ENCODE peak calls at places on chromosome 14, in eight cellular contexts. I, V, X, T, U, G, Y and L are unnamed samples.

GRCh38 chr14:54580933-54581332 is 14.0 kb downstream of the SAMD4A start:
- DNase-seq in I (no peak), V (no peak), X (no peak), T (no peak), U (no peak), G (no peak), Y (no peak), L (no peak)

GRCh38 chr14:105315211-105315721 is 718 bp downstream of the PACS2 start:
- DNase-seq in I (peak; percentile 44), V (no peak), X (peak; percentile 53), T (peak; percentile 75), U (peak; percentile 42), G (peak; percentile 45), Y (peak; percentile 88), L (no peak)

GRCh38 chr14:93683241-93683640 is 105.0 kb downstream of the PRIMA1 start:
- DNase-seq in I (no peak), V (no peak), X (no peak), T (no peak), U (no peak), G (no peak), Y (no peak), L (no peak)

GRCh38 chr14:52349731-52350130 is 35.6 kb downstream of the PTGER2 start:
- DNase-seq in I (no peak), V (no peak), X (no peak), T (no peak), U (no peak), G (no peak), Y (no peak), L (no peak)

GRCh38 chr14:51317373-51317772 is 77.3 kb downstream of the TMX1 start:
- DNase-seq in I (no peak), V (peak; percentile 62), X (no peak), T (no peak), U (no peak), G (no peak), Y (no peak), L (no peak)

GRCh38 chr14:103391048-103391447 is 5.8 kb downstream of the MARK3 start:
- DNase-seq in I (no peak), V (peak; percentile 87), X (no peak), T (no peak), U (peak; percentile 25), G (peak; percentile 29), Y (no peak), L (no peak)

GRCh38 chr14:78758333-78758732 is 588.2 kb downstream of the NRXN3 start:
- DNase-seq in I (no peak), V (peak; percentile 17), X (no peak), T (no peak), U (peak; percentile 48), G (peak; percentile 69), Y (no peak), L (no peak)

GRCh38 chr14:50475460-50475859 is 56.9 kb downstream of the MAP4K5 start:
- DNase-seq in I (no peak), V (peak; percentile 54), X (no peak), T (no peak), U (no peak), G (peak; percentile 10), Y (no peak), L (no peak)

GRCh38 chr14:34872822-34873590 is 2.2 kb downstream of the BAZ1A start:
- DNase-seq in I (no peak), V (peak; percentile 69), X (no peak), T (peak; percentile 27), U (no peak), G (no peak), Y (no peak), L (no peak)

GRCh38 chr14:100146548-100147091 is 12.8 kb downstream of the DEGS2 start:
- DNase-seq in I (no peak), V (no peak), X (no peak), T (peak; percentile 60), U (no peak), G (no peak), Y (peak; percentile 77), L (no peak)

GRCh38 chr14:31578266-31578665 is 17.1 kb downstream of the NUBPL start:
- DNase-seq in I (no peak), V (no peak), X (no peak), T (no peak), U (no peak), G (no peak), Y (no peak), L (no peak)

GRCh38 chr14:101955695-101956161 is 8.6 kb upstream of the DYNC1H1 start:
- DNase-seq in I (no peak), V (no peak), X (no peak), T (no peak), U (no peak), G (no peak), Y (no peak), L (no peak)

GRCh38 chr14:77011226-77011762 is 17.2 kb downstream of the IRF2BPL start:
- DNase-seq in I (peak; percentile 52), V (no peak), X (no peak), T (peak; percentile 73), U (no peak), G (no peak), Y (no peak), L (no peak)

GRCh38 chr14:21476526-21476924 is 234 bp downstream of the RAB2B start:
- DNase-seq in I (peak; percentile 93), V (no peak), X (peak; percentile 89), T (peak; percentile 96), U (no peak), G (no peak), Y (peak; percentile 95), L (peak; percentile 88)

GRCh38 chr14:21476925-21477681 is at the start of the genes RAB2B and TOX4:
- DNase-seq in I (peak; percentile 95), V (peak; percentile 99), X (peak; percentile 97), T (peak; percentile 98), U (peak; percentile 91), G (peak; percentile 97), Y (peak; percentile 96), L (peak; percentile 94)

DNA sequence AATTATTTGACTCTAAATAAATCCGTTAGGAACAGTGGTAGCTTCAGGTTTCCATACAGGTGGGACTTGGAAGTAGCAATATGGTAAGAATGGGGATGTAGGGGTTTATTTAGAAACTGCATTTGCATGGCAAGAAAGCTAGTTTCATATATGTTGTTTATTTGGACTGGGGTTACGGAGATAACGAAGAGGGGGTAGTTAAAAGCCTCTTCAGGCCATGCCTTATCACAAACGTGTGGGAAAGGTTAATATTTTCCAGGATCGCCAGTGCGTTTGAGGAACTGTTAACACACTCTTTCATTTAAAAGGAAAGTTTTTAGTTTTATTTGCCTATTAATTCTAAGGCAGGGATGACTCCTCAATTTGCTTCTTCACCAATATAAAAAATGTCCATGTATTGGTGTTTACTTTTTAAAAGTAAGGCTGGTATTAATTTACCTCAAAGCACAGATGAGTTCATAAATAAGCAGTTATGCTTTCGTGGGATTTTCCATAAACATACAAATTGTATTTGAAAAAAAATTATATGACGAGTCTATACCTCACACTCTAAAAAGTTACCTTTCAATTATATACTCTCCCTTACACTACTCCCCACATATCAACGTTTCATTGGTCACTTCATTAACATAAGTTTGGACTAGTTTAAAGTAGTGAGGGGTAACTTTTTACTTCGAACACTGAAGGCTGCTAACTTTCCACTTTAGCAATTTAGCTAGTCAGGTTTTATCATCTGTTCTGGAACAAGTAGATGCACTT is 813 bp downstream of the RAB2B start:
- DNase-seq in I (no peak), V (no peak), X (no peak), T (no peak), U (no peak), G (no peak), Y (no peak), L (no peak)
- H3K27ac ChIP-seq in I (peak overlapping the region; percentile 95), V (peak overlapping the region; percentile 90), X (peak overlapping the region; percentile 66), T (peak overlapping the region; percentile 77), U (peak overlapping the region; percentile 41), G (peak overlapping the region; percentile 71), Y (peak overlapping the region; percentile 76), L (peak overlapping the region; percentile 91)

GRCh38 chr14:36582874-36583241 is 444 bp upstream of the NKX2-8 start:
- DNase-seq in I (no peak), V (no peak), X (no peak), T (no peak), U (no peak), G (no peak), Y (no peak), L (no peak)

GRCh38 chr14:36579573-36580140 is 2.8 kb downstream of the NKX2-8 start:
- DNase-seq in I (no peak), V (no peak), X (no peak), T (no peak), U (no peak), G (no peak), Y (peak; percentile 65), L (no peak)

GRCh38 chr14:36580141-36580855 is 2.1 kb downstream of the NKX2-8 start:
- DNase-seq in I (no peak), V (no peak), X (no peak), T (no peak), U (no peak), G (no peak), Y (no peak), L (no peak)

GRCh38 chr14:36582011-36582873 is at the start of gene NKX2-8:
- DNase-seq in I (no peak), V (no peak), X (no peak), T (no peak), U (no peak), G (no peak), Y (peak; percentile 75), L (no peak)

DNA sequence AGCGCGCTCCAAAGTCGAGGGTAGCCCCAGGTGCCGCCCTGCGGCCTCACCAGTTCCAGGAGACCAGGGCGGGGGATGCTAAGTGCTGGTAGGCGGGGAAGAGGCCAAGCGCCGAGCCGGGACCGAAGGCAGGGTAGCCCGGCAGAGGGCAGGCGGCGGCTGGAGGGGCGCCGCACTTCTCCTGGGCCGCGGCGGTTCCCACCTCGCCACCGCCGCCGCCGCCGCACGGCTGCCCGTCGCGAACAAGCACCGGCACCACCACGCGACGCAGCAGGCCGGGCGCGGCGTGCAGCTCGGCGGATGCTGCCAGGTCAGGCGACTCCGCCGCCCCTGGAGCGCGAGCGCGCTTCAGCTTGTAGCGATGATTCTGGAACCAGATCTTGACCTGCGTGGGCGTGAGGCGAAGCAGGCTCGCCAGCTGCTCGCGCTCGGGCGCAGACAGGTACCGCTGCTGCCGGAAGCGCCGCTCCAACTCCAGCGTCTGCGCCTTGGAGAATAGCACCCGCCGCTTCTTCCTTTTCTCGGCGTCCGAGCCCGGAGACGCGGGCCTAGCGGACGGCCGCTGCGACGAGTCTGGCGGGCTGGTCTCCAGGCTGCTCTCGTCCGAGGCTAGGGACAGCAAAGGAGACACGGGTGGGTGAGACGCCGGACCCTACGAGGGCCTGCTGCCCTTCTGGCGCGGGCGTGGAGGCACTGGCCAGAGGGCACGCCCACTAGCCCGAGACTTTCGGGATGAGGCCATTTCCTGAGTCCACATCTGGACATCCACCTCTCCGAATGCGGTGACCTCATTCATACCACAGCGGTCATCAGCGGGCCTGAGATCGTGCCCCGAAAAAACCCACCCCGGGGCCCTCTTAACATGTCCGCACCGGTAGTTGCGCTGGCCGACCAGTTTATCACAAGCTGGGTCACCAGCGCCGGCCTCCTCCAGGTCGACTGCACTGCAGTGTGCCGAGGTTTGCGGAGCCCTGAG is 1.3 kb downstream of the NKX2-8 start:
- DNase-seq in I (no peak), V (peak; percentile 16), X (peak; percentile 28), T (no peak), U (no peak), G (no peak), Y (peak; percentile 81), L (peak; percentile 13)
- H3K27me3 ChIP-seq in I (peaks cover 72% of the 10 kb centered on the region), V (peaks cover 75% of the 10 kb centered on the region), X (peaks cover 21% of the 10 kb centered on the region), T (peaks cover 69% of the 10 kb centered on the region), U (no peaks in the 10 kb centered on the region), G (peaks cover 87% of the 10 kb centered on the region), Y (peaks cover 74% of the 10 kb centered on the region), L (peaks cover 100% of the 10 kb centered on the region)

GRCh38 chr14:87888136-87888999 is 104.6 kb downstream of the GALC start:
- DNase-seq in I (no peak), V (no peak), X (no peak), T (peak; percentile 29), U (no peak), G (peak; percentile 61), Y (no peak), L (no peak)
- TF ChIP-seq CTCF in I (no peak), V (peak; percentile 26), X (no peak), T (peak; percentile 18), U (peak; percentile 17), G (peak; percentile 88), Y (no peak), L (peak; percentile 31)

GRCh38 chr14:92680781-92681650 is 67.4 kb downstream of the LGMN start:
- DNase-seq in I (peak; percentile 76), V (peak; percentile 71), X (no peak), T (peak; percentile 83), U (peak; percentile 52), G (peak; percentile 75), Y (peak; percentile 91), L (peak; percentile 69)
- H3K27ac ChIP-seq in I (peak overlapping the region; percentile 3), V (no peak overlapping the region), X (no peak overlapping the region), T (no peak overlapping the region), U (no peak overlapping the region), G (no peak overlapping the region), Y (no peak overlapping the region), L (no peak overlapping the region)